ENCODE peak calls at places on chromosome 13, in five cellular contexts. One of them, this sample, is unnamed.

GRCh38 chr13:63481334-63481733 is 2065.7 kb upstream of the PCDH20 start:
- DNase-seq in transverse colon: no peak
- DNase-seq in lung: no peak
- DNase-seq in tibial artery: no peak
- DNase-seq in tibial nerve: no peak
- DNase-seq in this sample: no peak

GRCh38 chr13:101406787-101407186 is 9.5 kb downstream of the NALCN start:
- DNase-seq in lung: no peak
- DNase-seq in transverse colon: no peak
- DNase-seq in tibial nerve: no peak
- DNase-seq in tibial artery: no peak
- DNase-seq in this sample: no peak

GRCh38 chr13:75762066-75762937 is 126.2 kb downstream of the LMO7 start:
- DNase-seq in tibial artery: no peak
- DNase-seq in lung: peak; percentile 56
- DNase-seq in transverse colon: no peak
- DNase-seq in tibial nerve: no peak
- DNase-seq in this sample: no peak

GRCh38 chr13:74136089-74136658 is 2.0 kb upstream of the KLF12 start:
- DNase-seq in tibial nerve: no peak
- DNase-seq in tibial artery: peak; percentile 67
- DNase-seq in lung: no peak
- DNase-seq in transverse colon: peak; percentile 31
- DNase-seq in this sample: peak; percentile 28

GRCh38 chr13:111031531-111031961 is 83.6 kb upstream of the ARHGEF7 start:
- DNase-seq in transverse colon: peak; percentile 17
- DNase-seq in tibial artery: peak; percentile 60
- DNase-seq in lung: no peak
- DNase-seq in tibial nerve: no peak
- DNase-seq in this sample: no peak

GRCh38 chr13:67130444-67130843 is 99.7 kb downstream of the PCDH9 start:
- DNase-seq in lung: no peak
- DNase-seq in tibial nerve: no peak
- DNase-seq in tibial artery: no peak
- DNase-seq in transverse colon: no peak
- DNase-seq in this sample: no peak

GRCh38 chr13:36858285-36858684 is 39.3 kb downstream of the RFXAP start:
- DNase-seq in lung: no peak
- DNase-seq in tibial artery: no peak
- DNase-seq in tibial nerve: no peak
- DNase-seq in transverse colon: no peak
- DNase-seq in this sample: peak; percentile 37

GRCh38 chr13:31213681-31214289 is 14.0 kb downstream of the B3GLCT start:
- DNase-seq in tibial artery: no peak
- DNase-seq in lung: no peak
- DNase-seq in tibial nerve: no peak
- DNase-seq in transverse colon: no peak
- DNase-seq in this sample: no peak

GRCh38 chr13:113461022-113461751 is 7.9 kb upstream of the ADPRHL1 start:
- DNase-seq in tibial nerve: no peak
- DNase-seq in lung: no peak
- DNase-seq in tibial artery: no peak
- DNase-seq in transverse colon: no peak
- DNase-seq in this sample: no peak

GRCh38 chr13:67298297-67298696 is 68.2 kb upstream of the PCDH9 start:
- DNase-seq in transverse colon: no peak
- DNase-seq in tibial artery: no peak
- DNase-seq in tibial nerve: no peak
- DNase-seq in lung: no peak
- DNase-seq in this sample: no peak

GRCh38 chr13:24270639-24271131 is 38.7 kb upstream of the C1QTNF9 start:
- DNase-seq in tibial nerve: peak; percentile 35
- DNase-seq in tibial artery: peak; percentile 88
- DNase-seq in lung: peak; percentile 70
- DNase-seq in transverse colon: peak; percentile 62
- DNase-seq in this sample: no peak

GRCh38 chr13:43072394-43072793 is 49.0 kb downstream of the DNAJC15 start:
- DNase-seq in tibial nerve: peak; percentile 46
- DNase-seq in lung: no peak
- DNase-seq in transverse colon: no peak
- DNase-seq in tibial artery: peak; percentile 69
- DNase-seq in this sample: no peak

GRCh38 chr13:51797664-51798488 is 6.1 kb downstream of the DHRS12 start:
- DNase-seq in tibial nerve: no peak
- DNase-seq in transverse colon: peak; percentile 51
- DNase-seq in tibial artery: no peak
- DNase-seq in lung: peak; percentile 56
- DNase-seq in this sample: peak; percentile 73

GRCh38 chr13:102848956-102849355 is 3.1 kb downstream of the ERCC5 start:
- DNase-seq in tibial artery: no peak
- DNase-seq in transverse colon: no peak
- DNase-seq in tibial nerve: no peak
- DNase-seq in lung: no peak
- DNase-seq in this sample: no peak
- H3K4me1 ChIP-seq in tibial artery: peaks cover 20% of the 10 kb centered on the region
- H3K4me1 ChIP-seq in transverse colon: peaks cover 14% of the 10 kb centered on the region
- H3K4me1 ChIP-seq in tibial nerve: peaks cover 13% of the 10 kb centered on the region
- H3K4me1 ChIP-seq in lung: peaks cover 6% of the 10 kb centered on the region
- H3K4me1 ChIP-seq in this sample: no peaks in the 10 kb centered on the region

GRCh38 chr13:99056381-99057014 is 78.6 kb upstream of the DOCK9 start:
- DNase-seq in tibial nerve: no peak
- DNase-seq in transverse colon: no peak
- DNase-seq in tibial artery: no peak
- DNase-seq in lung: no peak
- DNase-seq in this sample: no peak
- H3K4me1 ChIP-seq in tibial nerve: peaks cover 8% of the 10 kb centered on the region
- H3K4me1 ChIP-seq in transverse colon: peaks cover 10% of the 10 kb centered on the region
- H3K4me1 ChIP-seq in tibial artery: peaks cover 43% of the 10 kb centered on the region
- H3K4me1 ChIP-seq in lung: peaks cover 17% of the 10 kb centered on the region
- H3K4me1 ChIP-seq in this sample: no peaks in the 10 kb centered on the region

DNA sequence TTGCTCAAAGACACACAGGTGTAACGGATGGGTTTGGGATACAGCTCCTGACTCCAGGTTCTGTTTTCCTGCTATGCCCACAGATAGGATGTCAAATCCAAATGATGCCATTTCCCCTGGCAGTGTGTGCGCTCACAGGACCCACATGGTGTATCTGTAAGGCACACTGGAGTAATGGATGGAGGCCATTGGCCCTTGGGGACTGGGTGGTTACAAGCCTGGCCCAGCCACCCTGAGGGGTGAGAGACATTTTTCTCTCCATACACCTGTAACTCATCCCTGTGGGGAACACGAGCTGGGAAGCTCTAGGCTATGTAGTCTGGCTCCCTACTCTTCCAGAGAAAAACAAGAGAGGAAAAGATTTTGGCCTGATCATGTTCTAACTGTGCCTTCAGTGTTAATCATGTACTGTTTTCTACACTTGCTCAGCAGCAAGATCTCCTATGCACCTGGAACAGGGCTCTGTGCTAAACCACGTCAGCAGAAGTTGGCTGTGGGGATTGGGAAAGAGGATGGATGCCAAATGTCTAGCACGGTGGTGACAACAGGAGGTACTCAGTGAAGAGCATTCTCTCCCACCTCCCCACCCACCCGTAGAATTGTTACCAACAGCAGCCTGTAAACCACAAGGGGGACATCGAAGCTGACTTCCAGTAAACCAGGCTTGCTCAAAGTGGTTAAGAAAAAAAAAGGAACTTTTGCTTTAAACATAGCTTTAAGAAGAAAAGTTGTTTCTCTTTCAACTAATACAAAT is 237.0 kb downstream of the LACC1 start:
- DNase-seq in transverse colon: no peak
- DNase-seq in lung: no peak
- DNase-seq in tibial artery: no peak
- DNase-seq in tibial nerve: no peak
- DNase-seq in this sample: no peak
- H3K4me1 ChIP-seq in transverse colon: no peaks in the 10 kb centered on the region
- H3K4me1 ChIP-seq in lung: no peaks in the 10 kb centered on the region
- H3K4me1 ChIP-seq in tibial artery: peaks cover 69% of the 10 kb centered on the region
- H3K4me1 ChIP-seq in tibial nerve: peaks cover 9% of the 10 kb centered on the region
- H3K4me1 ChIP-seq in this sample: no peaks in the 10 kb centered on the region

GRCh38 chr13:26019881-26020535 is 31.8 kb downstream of the SHISA2 start:
- DNase-seq in lung: no peak
- DNase-seq in transverse colon: no peak
- DNase-seq in tibial artery: no peak
- DNase-seq in tibial nerve: no peak
- DNase-seq in this sample: no peak

GRCh38 chr13:26021956-26022355 is 29.9 kb downstream of the SHISA2 start:
- DNase-seq in tibial nerve: no peak
- DNase-seq in lung: no peak
- DNase-seq in tibial artery: no peak
- DNase-seq in transverse colon: no peak
- DNase-seq in this sample: no peak

GRCh38 chr13:26022538-26023292 is 29.1 kb downstream of the SHISA2 start:
- DNase-seq in transverse colon: no peak
- DNase-seq in tibial nerve: no peak
- DNase-seq in lung: peak; percentile 85
- DNase-seq in tibial artery: peak; percentile 81
- DNase-seq in this sample: peak; percentile 89

GRCh38 chr13:26020536-26021290 is 31.1 kb downstream of the SHISA2 start:
- DNase-seq in tibial artery: no peak
- DNase-seq in tibial nerve: no peak
- DNase-seq in transverse colon: no peak
- DNase-seq in lung: no peak
- DNase-seq in this sample: no peak

DNA sequence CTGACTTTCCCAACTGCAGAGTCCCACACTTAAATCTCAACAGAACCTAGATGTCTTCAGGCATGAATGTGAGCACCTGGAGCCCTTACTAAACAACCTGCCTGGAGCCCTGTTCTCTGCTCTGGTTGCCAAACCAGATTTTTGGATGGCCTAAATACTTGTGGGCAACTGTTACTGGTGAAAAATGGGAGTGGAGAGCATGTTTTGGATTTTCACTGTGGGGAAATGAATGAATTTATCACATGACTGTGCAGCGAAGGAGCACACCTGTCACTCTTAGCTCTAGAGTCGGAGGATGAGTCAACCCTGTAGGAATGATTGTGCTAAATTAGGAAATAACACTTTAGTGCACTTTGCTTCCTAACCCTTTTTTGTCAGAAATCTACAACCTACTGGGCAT is 30.3 kb downstream of the SHISA2 start:
- DNase-seq in tibial artery: no peak
- DNase-seq in lung: no peak
- DNase-seq in tibial nerve: no peak
- DNase-seq in transverse colon: no peak
- DNase-seq in this sample: no peak
- H3K4me1 ChIP-seq in tibial artery: peaks cover 8% of the 10 kb centered on the region
- H3K4me1 ChIP-seq in lung: peaks cover 10% of the 10 kb centered on the region
- H3K4me1 ChIP-seq in tibial nerve: no peaks in the 10 kb centered on the region
- H3K4me1 ChIP-seq in transverse colon: no peaks in the 10 kb centered on the region
- H3K4me1 ChIP-seq in this sample: peaks cover 4% of the 10 kb centered on the region

DNA sequence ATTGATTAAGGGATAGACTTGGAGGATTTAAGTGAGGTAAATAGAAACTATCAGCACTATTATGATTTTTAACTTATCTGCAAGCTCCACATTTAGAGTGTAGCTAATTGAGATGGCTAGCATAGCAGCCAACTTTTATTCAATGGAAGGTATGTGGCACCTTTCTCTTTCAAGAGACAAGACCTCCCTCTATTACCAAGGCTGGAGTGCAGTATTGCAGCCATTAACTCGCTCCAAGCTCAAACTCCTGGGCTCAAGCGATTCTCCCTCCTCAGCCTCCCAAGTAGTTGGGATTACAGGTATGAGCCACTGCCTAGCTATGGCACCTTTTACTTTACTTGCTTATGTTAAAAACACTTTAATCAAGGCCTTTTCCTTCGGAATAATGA is 8.2 kb downstream of the TPT1 start:
- DNase-seq in tibial artery: no peak
- DNase-seq in tibial nerve: no peak
- DNase-seq in lung: no peak
- DNase-seq in transverse colon: no peak
- DNase-seq in this sample: no peak
- H3K4me1 ChIP-seq in tibial artery: peaks cover 88% of the 10 kb centered on the region
- H3K4me1 ChIP-seq in tibial nerve: peaks cover 52% of the 10 kb centered on the region
- H3K4me1 ChIP-seq in lung: peaks cover 20% of the 10 kb centered on the region
- H3K4me1 ChIP-seq in transverse colon: peaks cover 36% of the 10 kb centered on the region
- H3K4me1 ChIP-seq in this sample: peaks cover 14% of the 10 kb centered on the region